ENCODE peak calls at places on chromosomes 11 and 22, in six cellular contexts. A is transverse colon, V is cardiac fibroblast, F is astrocyte of the spinal cord, Y is colonic mucosa, M is mucosa of descending colon. O is an unnamed sample.

GRCh38 chr11:69137148-69137844 is 18.4 kb upstream of the SMIM38 start:
- DNase-seq in Y (no peak), F (no peak), M (no peak), A (no peak), V (no peak), O (no peak)

GRCh38 chr22:28741758-28742561 is at the start of the genes CHEK2 and HSCB:
- DNase-seq in F (peak; percentile 99), V (peak; percentile 99), A (peak; percentile 98), M (peak; percentile 98), Y (peak; percentile 99), O (peak; percentile 99)

GRCh38 chr11:1760351-1761109 is 3.2 kb downstream of the CTSD start:
- DNase-seq in Y (peak; percentile 66), M (peak; percentile 60), A (peak; percentile 71), F (no peak), V (peak; percentile 75), O (no peak)

GRCh38 chr11:68461284-68461861 is 821 bp downstream of the PPP6R3 start:
- DNase-seq in V (peak; percentile 52), Y (peak; percentile 48), F (peak; percentile 62), M (peak; percentile 48), A (no peak), O (no peak)

GRCh38 chr11:35487532-35488078 is 37.8 kb downstream of the PAMR1 start:
- DNase-seq in V (peak; percentile 80), F (peak; percentile 69), Y (peak; percentile 36), A (no peak), M (peak; percentile 23), O (peak; percentile 82)

GRCh38 chr22:42343551-42344081 is 73.2 kb upstream of the TCF20 start:
- DNase-seq in F (no peak), V (no peak), Y (no peak), A (no peak), M (no peak), O (no peak)

GRCh38 chr22:38030311-38031133 is 26.7 kb upstream of the PICK1 start:
- DNase-seq in F (no peak), V (no peak), A (peak; percentile 51), M (peak; percentile 68), Y (peak; percentile 80), O (no peak)

GRCh38 chr22:25060522-25061071 is 108.1 kb downstream of the KIAA1671 start:
- DNase-seq in M (no peak), A (no peak), F (no peak), V (no peak), Y (no peak), O (peak; percentile 33)

GRCh38 chr11:46099973-46100335 is 21.3 kb downstream of the PHF21A start:
- DNase-seq in F (peak; percentile 52), V (peak; percentile 35), Y (no peak), M (no peak), A (no peak), O (peak; percentile 50)

GRCh38 chr11:90229791-90230190 is 6.9 kb upstream of the CHORDC1 start:
- DNase-seq in A (no peak), F (peak; percentile 25), Y (no peak), V (no peak), M (no peak), O (no peak)

GRCh38 chr11:8672346-8672745 is 10.1 kb downstream of the TRIM66 start:
- DNase-seq in F (no peak), V (no peak), M (no peak), Y (no peak), A (no peak), O (no peak)

GRCh38 chr22:44580756-44581435 is 82.9 kb upstream of the RTL6 start:
- DNase-seq in V (no peak), Y (no peak), M (no peak), A (no peak), F (no peak), O (no peak)

GRCh38 chr11:32888805-32889204 is 3.8 kb upstream of the QSER1 start:
- DNase-seq in M (no peak), F (peak; percentile 45), Y (no peak), A (no peak), V (peak; percentile 41), O (peak; percentile 55)

GRCh38 chr11:78961938-78962701 is 387.5 kb upstream of the NARS2 start:
- DNase-seq in F (peak; percentile 71), Y (no peak), M (no peak), V (peak; percentile 46), A (no peak), O (peak; percentile 51)
- H3K4me3 ChIP-seq in F (peak overlapping the region; percentile 31), Y (no peak overlapping the region), M (no peak overlapping the region), V (no peak overlapping the region), A (no peak overlapping the region), O (peak overlapping the region; percentile 58)

GRCh38 chr11:14904745-14905103 is 12.7 kb upstream of the CYP2R1 start:
- DNase-seq in V (peak; percentile 76), Y (peak; percentile 91), F (peak; percentile 66), M (peak; percentile 88), A (peak; percentile 79), O (peak; percentile 74)
- TF ChIP-seq CTCF in V (peak; percentile 76), Y (peak; percentile 89), F (peak; percentile 88), M (peak; percentile 69), A (peak; percentile 95), O (peak; percentile 83)

GRCh38 chr22:21714059-21714770 is 21.4 kb downstream of the YPEL1 start:
- DNase-seq in V (no peak), A (no peak), M (no peak), Y (no peak), F (no peak), O (no peak)

GRCh38 chr22:21711851-21712250 is 23.7 kb downstream of the YPEL1 start:
- DNase-seq in Y (no peak), F (no peak), M (no peak), A (no peak), V (no peak), O (no peak)

GRCh38 chr22:21714784-21715183 is 20.8 kb downstream of the YPEL1 start:
- DNase-seq in V (no peak), F (no peak), A (no peak), Y (no peak), M (no peak), O (no peak)

GRCh38 chr22:21713428-21714058 is 22.1 kb downstream of the YPEL1 start:
- DNase-seq in V (no peak), A (no peak), Y (no peak), F (no peak), M (no peak), O (no peak)

DNA sequence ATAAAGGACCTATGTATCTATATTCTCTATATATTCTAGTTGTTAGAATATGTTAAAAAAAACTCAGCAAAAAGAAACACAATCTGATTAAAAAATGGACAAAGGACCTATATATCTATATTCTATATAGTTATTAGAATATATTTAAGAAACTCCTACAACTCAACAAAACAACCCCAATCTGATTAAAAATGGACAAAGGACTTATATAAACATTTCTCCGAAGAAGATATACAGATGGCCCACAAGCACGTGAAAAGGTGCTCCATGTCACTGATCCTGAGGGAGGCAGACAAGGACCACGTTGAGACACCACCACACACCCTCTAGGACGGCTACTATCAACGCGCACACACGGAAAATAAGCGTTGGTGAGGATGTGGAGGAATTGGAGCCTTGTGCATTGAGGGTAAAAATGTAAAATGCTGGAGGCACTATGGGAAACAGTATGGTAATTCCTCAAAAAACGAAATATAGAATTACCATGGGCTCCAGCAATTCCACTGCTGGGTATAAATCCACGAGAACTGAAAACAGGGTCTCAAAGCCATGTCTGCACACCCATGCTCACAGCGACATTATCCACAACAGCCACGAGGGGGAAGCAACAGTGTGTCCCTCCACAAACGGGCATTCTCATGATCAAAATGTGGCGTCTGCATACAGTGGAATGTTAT is 22.7 kb downstream of the YPEL1 start:
- DNase-seq in A (peak; percentile 59), M (peak; percentile 75), V (peak; percentile 83), F (peak; percentile 80), Y (peak; percentile 57), O (peak; percentile 84)
- H3K4me3 ChIP-seq in A (no peak overlapping the region), M (no peak overlapping the region), V (no peak overlapping the region), F (peak overlapping the region; percentile 6), Y (no peak overlapping the region), O (peak overlapping the region; percentile 25)

GRCh38 chr11:23257556-23257955 is 397.3 kb upstream of the CCDC179 start:
- DNase-seq in V (no peak), M (no peak), A (no peak), Y (no peak), F (no peak), O (no peak)

DNA sequence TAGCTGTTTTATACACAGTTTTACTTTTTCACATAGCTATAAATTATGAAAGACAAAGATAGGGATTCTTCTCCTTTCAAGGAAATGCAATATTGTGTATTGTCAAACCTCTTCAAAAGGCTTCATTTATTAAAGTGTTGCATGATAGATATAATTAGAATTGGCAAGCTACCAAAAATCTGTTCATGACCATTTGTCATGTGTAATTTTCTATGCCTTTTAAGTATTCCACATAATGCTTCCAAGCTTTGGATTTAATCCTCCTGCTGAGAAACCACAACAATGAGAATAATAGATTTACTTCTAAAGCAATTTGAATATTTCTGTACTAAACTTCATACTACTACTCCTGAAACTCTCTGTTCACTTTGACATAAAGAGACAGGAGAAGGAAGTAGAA is 403.2 kb upstream of the CCDC179 start:
- DNase-seq in F (no peak), Y (no peak), V (no peak), M (no peak), A (no peak), O (no peak)
- TF ChIP-seq CTCF in F (no peak), Y (no peak), V (no peak), M (no peak), A (no peak), O (no peak)

DNA sequence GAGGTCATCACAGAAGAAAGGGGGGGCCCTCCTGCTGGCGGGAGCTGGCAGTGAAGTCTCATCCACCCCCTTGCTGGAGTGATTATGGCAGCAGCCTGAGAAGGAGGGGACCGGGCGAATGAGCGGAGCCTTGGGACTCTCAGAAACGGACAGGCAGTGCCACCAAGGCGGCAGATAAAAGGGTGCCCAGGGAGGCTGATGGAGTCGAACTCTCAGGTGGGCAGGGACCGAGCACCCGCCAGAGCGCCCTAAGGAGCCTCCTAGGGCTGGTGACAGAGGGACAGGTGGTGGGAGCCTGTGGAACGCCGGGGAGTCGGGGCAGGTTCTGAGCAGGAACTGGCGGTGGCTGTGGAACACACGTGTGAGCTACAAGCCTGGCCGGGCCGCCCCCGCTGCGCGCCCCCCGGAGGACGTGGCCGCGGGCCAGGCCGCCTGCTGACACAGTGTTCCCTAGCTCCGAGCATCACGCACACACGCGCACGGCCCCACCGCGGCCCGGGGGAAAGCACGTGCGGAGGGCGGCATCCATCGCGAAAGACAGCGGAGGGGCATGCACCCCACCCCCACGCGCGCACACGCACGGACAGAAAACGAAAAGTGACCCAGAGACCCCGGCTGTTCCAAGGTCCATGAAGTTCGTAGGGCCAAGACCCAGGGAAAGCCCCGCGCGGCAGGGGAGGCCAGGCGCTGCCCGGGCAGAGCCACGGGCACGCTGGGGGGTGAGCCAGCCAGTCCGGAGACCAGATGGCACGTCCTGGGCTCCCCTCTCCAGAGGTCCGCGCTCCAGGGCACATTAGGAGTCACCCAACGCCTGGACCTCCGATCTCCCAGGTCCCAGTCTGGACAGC is 1.0 kb downstream of the VWCE start:
- DNase-seq in A (peak; percentile 21), V (peak; percentile 70), Y (no peak), F (peak; percentile 33), M (peak; percentile 14), O (peak; percentile 49)
- H3K4me3 ChIP-seq in A (peak overlapping the region; percentile 38), V (peak overlapping the region; percentile 73), Y (peak overlapping the region; percentile 58), F (peak overlapping the region; percentile 45), M (no peak overlapping the region), O (peak overlapping the region; percentile 72)

O was measured in fibroblast of the aortic adventitia.